ENCODE peak calls at places on chromosomes 13 and 19, in four cellular contexts. W is EH, Y is neuronal stem cell, S is WTC11. N is an unnamed sample.
A peak's percentile ranks its signal among the peaks of the same experiment; 100 is the strongest.

GRCh38 chr19:13881231-13881691 is 4.3 kb downstream of the NANOS3 start:
- DNase-seq in W (peak; percentile 40), Y (no peak), S (peak; percentile 73), N (peak; percentile 96)

GRCh38 chr13:46507978-46508377 is 45.0 kb upstream of the LRCH1 start:
- DNase-seq in W (peak; percentile 49), Y (no peak), S (no peak), N (no peak)

GRCh38 chr13:23430664-23431063 is 2.8 kb downstream of the SACS start:
- DNase-seq in Y (no peak), S (no peak), W (no peak), N (no peak)

GRCh38 chr19:49324801-49325491 is at the start of gene SLC6A16:
- DNase-seq in S (no peak), W (no peak), Y (no peak), N (peak; percentile 37)

GRCh38 chr13:66723606-66724005 is 506.5 kb downstream of the PCDH9 start:
- DNase-seq in Y (no peak), W (no peak), S (no peak), N (no peak)

GRCh38 chr13:77584111-77584510 is 48.6 kb downstream of the SCEL start:
- DNase-seq in Y (no peak), S (no peak), W (no peak), N (no peak)

GRCh38 chr19:17424743-17425365 is 5.0 kb downstream of the MVB12A start:
- DNase-seq in S (peak; percentile 92), Y (peak; percentile 76), W (peak; percentile 38), N (peak; percentile 94)

GRCh38 chr19:33252971-33253370 is 27.3 kb upstream of the SLC7A10 start:
- DNase-seq in S (no peak), Y (no peak), W (no peak), N (no peak)

GRCh38 chr19:49151339-49152217 is 3.6 kb downstream of the HRC start:
- DNase-seq in Y (no peak), W (peak; percentile 33), S (peak; percentile 99), N (peak; percentile 91)

GRCh38 chr19:53865918-53866696 is 1.6 kb upstream of the MYADM start:
- DNase-seq in W (peak; percentile 75), Y (peak; percentile 79), S (peak; percentile 74), N (peak; percentile 81)

GRCh38 chr19:3606690-3607289 is at the start of gene TBXA2R:
- DNase-seq in S (peak; percentile 77), W (peak; percentile 75), Y (no peak), N (peak; percentile 83)

GRCh38 chr13:113938716-113939115 is 35.2 kb downstream of the C13orf46 start:
- DNase-seq in W (no peak), Y (no peak), S (no peak), N (no peak)

GRCh38 chr19:31154021-31154420 is 195.2 kb downstream of the TSHZ3 start:
- DNase-seq in S (no peak), W (peak; percentile 58), Y (no peak), N (no peak)

GRCh38 chr19:11390933-11391680 is 7.0 kb upstream of the EPOR start:
- DNase-seq in S (no peak), W (no peak), Y (no peak), N (no peak)

GRCh38 chr13:36357231-36357630 is 11.0 kb upstream of the SPART start:
- DNase-seq in W (no peak), Y (no peak), S (no peak), N (peak; percentile 66)

GRCh38 chr19:39152066-39152465 is 26.5 kb downstream of the PAK4 start:
- DNase-seq in W (no peak), Y (no peak), S (no peak), N (no peak)

GRCh38 chr19:14381689-14382474 is 638 bp downstream of the ADGRE5 start:
- DNase-seq in W (peak; percentile 54), Y (no peak), S (no peak), N (no peak)

GRCh38 chr13:110455444-110455843 is 106.1 kb downstream of the RAB20 start:
- DNase-seq in W (no peak), Y (no peak), S (no peak), N (no peak)

GRCh38 chr13:71485913-71486312 is 381.1 kb downstream of the DACH1 start:
- DNase-seq in W (no peak), Y (no peak), S (no peak), N (no peak)

GRCh38 chr13:80276371-80277289 is 64.3 kb downstream of the SPRY2 start:
- DNase-seq in W (peak; percentile 58), S (peak; percentile 20), Y (peak; percentile 93), N (peak; percentile 50)

GRCh38 chr19:14505488-14506239 is 9.7 kb upstream of the GIPC1 start:
- DNase-seq in S (peak; percentile 91), Y (no peak), W (peak; percentile 98), N (peak; percentile 96)

GRCh38 chr13:41944635-41945401 is 16.1 kb downstream of the VWA8 start:
- DNase-seq in Y (no peak), W (no peak), S (no peak), N (no peak)

GRCh38 chr13:21717817-21718216 is 46.9 kb downstream of the FGF9 start:
- DNase-seq in S (peak; percentile 52), W (no peak), Y (no peak), N (peak; percentile 82)

GRCh38 chr13:43469791-43470190 is 317.0 kb downstream of the ENOX1 start:
- DNase-seq in S (no peak), W (no peak), Y (no peak), N (no peak)

GRCh38 chr13:110017379-110017778 is 231.0 kb upstream of the IRS2 start:
- DNase-seq in Y (no peak), S (peak; percentile 15), W (peak; percentile 97), N (peak; percentile 96)

GRCh38 chr13:63700366-63700765 is 2284.7 kb upstream of the PCDH20 start:
- DNase-seq in W (peak; percentile 4), Y (no peak), S (no peak), N (peak; percentile 90)

GRCh38 chr13:108496364-108497215 is 132.8 kb upstream of the MYO16 start:
- DNase-seq in S (no peak), W (no peak), Y (peak; percentile 26), N (no peak)

GRCh38 chr19:31214086-31214485 is 135.2 kb downstream of the TSHZ3 start:
- DNase-seq in Y (no peak), S (no peak), W (peak; percentile 99), N (peak; percentile 94)

GRCh38 chr13:100694722-100695644 is 20.4 kb upstream of the TMTC4 start:
- DNase-seq in Y (peak; percentile 17), W (peak; percentile 58), S (peak; percentile 79), N (peak; percentile 86)